ENCODE peak calls at places on chromosomes 11 and 22, in seven cellular contexts. One of them, this sample, is unnamed.
A peak's percentile ranks its signal among the peaks of the same experiment; 100 is the strongest.

GRCh38 chr11:67280341-67280790 is 8.7 kb upstream of the ANKRD13D start:
- DNase-seq in cardiac muscle cell: no peak
- DNase-seq in Peyer's patch: no peak
- DNase-seq in left lung: peak; percentile 63
- DNase-seq in stomach: no peak
- DNase-seq in IMR-90: no peak
- DNase-seq in HCT116: no peak
- DNase-seq in this sample: no peak

GRCh38 chr22:48858121-48858520 is 969.6 kb downstream of the BRD1 start:
- DNase-seq in cardiac muscle cell: no peak
- DNase-seq in Peyer's patch: peak; percentile 33
- DNase-seq in left lung: no peak
- DNase-seq in stomach: no peak
- DNase-seq in IMR-90: no peak
- DNase-seq in HCT116: no peak
- DNase-seq in this sample: no peak

GRCh38 chr11:27703453-27703852 is 3.2 kb upstream of the BDNF start:
- DNase-seq in cardiac muscle cell: no peak
- DNase-seq in Peyer's patch: no peak
- DNase-seq in left lung: no peak
- DNase-seq in stomach: no peak
- DNase-seq in IMR-90: peak; percentile 89
- DNase-seq in HCT116: no peak
- DNase-seq in this sample: peak; percentile 20

GRCh38 chr11:1668911-1669473 is 28.0 kb upstream of the KRTAP5-6 start:
- DNase-seq in cardiac muscle cell: no peak
- DNase-seq in Peyer's patch: no peak
- DNase-seq in left lung: no peak
- DNase-seq in stomach: no peak
- DNase-seq in IMR-90: no peak
- DNase-seq in HCT116: no peak
- DNase-seq in this sample: no peak

GRCh38 chr11:76219243-76219642 is 12.9 kb upstream of the WNT11 start:
- DNase-seq in cardiac muscle cell: no peak
- DNase-seq in Peyer's patch: no peak
- DNase-seq in left lung: no peak
- DNase-seq in stomach: no peak
- DNase-seq in IMR-90: no peak
- DNase-seq in HCT116: no peak
- DNase-seq in this sample: no peak

GRCh38 chr11:75208444-75208843 is 32.1 kb upstream of the TPBGL start:
- DNase-seq in cardiac muscle cell: no peak
- DNase-seq in Peyer's patch: peak; percentile 43
- DNase-seq in left lung: no peak
- DNase-seq in stomach: no peak
- DNase-seq in IMR-90: no peak
- DNase-seq in HCT116: no peak
- DNase-seq in this sample: no peak

GRCh38 chr11:78244546-78245315 is 56.0 kb downstream of the USP35 start:
- DNase-seq in cardiac muscle cell: no peak
- DNase-seq in Peyer's patch: no peak
- DNase-seq in left lung: no peak
- DNase-seq in stomach: no peak
- DNase-seq in IMR-90: no peak
- DNase-seq in HCT116: no peak
- DNase-seq in this sample: no peak

GRCh38 chr11:17479284-17480214 is 2.9 kb upstream of the ABCC8 start:
- DNase-seq in cardiac muscle cell: peak; percentile 76
- DNase-seq in Peyer's patch: no peak
- DNase-seq in left lung: no peak
- DNase-seq in stomach: peak; percentile 53
- DNase-seq in IMR-90: no peak
- DNase-seq in HCT116: peak; percentile 49
- DNase-seq in this sample: no peak

GRCh38 chr22:36465232-36466021 is 16.0 kb downstream of the TXN2 start:
- DNase-seq in cardiac muscle cell: no peak
- DNase-seq in Peyer's patch: peak; percentile 79
- DNase-seq in left lung: peak; percentile 89
- DNase-seq in stomach: peak; percentile 89
- DNase-seq in IMR-90: peak; percentile 93
- DNase-seq in HCT116: peak; percentile 86
- DNase-seq in this sample: peak; percentile 93

GRCh38 chr22:47175761-47176359 is 413.4 kb downstream of the TBC1D22A start:
- DNase-seq in cardiac muscle cell: no peak
- DNase-seq in Peyer's patch: peak; percentile 46
- DNase-seq in left lung: peak; percentile 74
- DNase-seq in stomach: no peak
- DNase-seq in IMR-90: no peak
- DNase-seq in HCT116: no peak
- DNase-seq in this sample: no peak

GRCh38 chr11:111635706-111636045 is 33.4 kb downstream of the SIK2 start:
- DNase-seq in cardiac muscle cell: no peak
- DNase-seq in Peyer's patch: no peak
- DNase-seq in left lung: no peak
- DNase-seq in stomach: no peak
- DNase-seq in IMR-90: peak; percentile 67
- DNase-seq in HCT116: no peak
- DNase-seq in this sample: no peak

GRCh38 chr22:23070418-23071162 is at the start of gene GNAZ:
- DNase-seq in cardiac muscle cell: peak; percentile 30
- DNase-seq in Peyer's patch: peak; percentile 53
- DNase-seq in left lung: peak; percentile 77
- DNase-seq in stomach: no peak
- DNase-seq in IMR-90: no peak
- DNase-seq in HCT116: no peak
- DNase-seq in this sample: no peak

GRCh38 chr11:12723410-12724297 is 49.4 kb downstream of the TEAD1 start:
- DNase-seq in cardiac muscle cell: no peak
- DNase-seq in Peyer's patch: no peak
- DNase-seq in left lung: no peak
- DNase-seq in stomach: peak; percentile 55
- DNase-seq in IMR-90: peak; percentile 45
- DNase-seq in HCT116: peak; percentile 79
- DNase-seq in this sample: peak; percentile 94

GRCh38 chr22:19942886-19943664 is 1.5 kb upstream of the TXNRD2 start:
- DNase-seq in cardiac muscle cell: peak; percentile 29
- DNase-seq in Peyer's patch: no peak
- DNase-seq in left lung: peak; percentile 45
- DNase-seq in stomach: no peak
- DNase-seq in IMR-90: peak; percentile 94
- DNase-seq in HCT116: no peak
- DNase-seq in this sample: peak; percentile 82

GRCh38 chr11:8872017-8872416 is 39.0 kb upstream of the AKIP1 start:
- DNase-seq in cardiac muscle cell: no peak
- DNase-seq in Peyer's patch: no peak
- DNase-seq in left lung: no peak
- DNase-seq in stomach: peak; percentile 28
- DNase-seq in IMR-90: no peak
- DNase-seq in HCT116: no peak
- DNase-seq in this sample: no peak

GRCh38 chr11:61844909-61845565 is 16.9 kb downstream of the FADS2 start:
- DNase-seq in cardiac muscle cell: no peak
- DNase-seq in Peyer's patch: no peak
- DNase-seq in left lung: no peak
- DNase-seq in stomach: no peak
- DNase-seq in IMR-90: no peak
- DNase-seq in HCT116: no peak
- DNase-seq in this sample: no peak

GRCh38 chr11:122852071-122852831 is 14.0 kb downstream of the CRTAM start:
- DNase-seq in cardiac muscle cell: no peak
- DNase-seq in Peyer's patch: no peak
- DNase-seq in left lung: no peak
- DNase-seq in stomach: no peak
- DNase-seq in IMR-90: peak; percentile 53
- DNase-seq in HCT116: no peak
- DNase-seq in this sample: peak; percentile 42

GRCh38 chr11:125303186-125303585 is 138.6 kb downstream of the PKNOX2 start:
- DNase-seq in cardiac muscle cell: no peak
- DNase-seq in Peyer's patch: no peak
- DNase-seq in left lung: no peak
- DNase-seq in stomach: no peak
- DNase-seq in IMR-90: no peak
- DNase-seq in HCT116: no peak
- DNase-seq in this sample: no peak

GRCh38 chr11:34317038-34317360 is 40.8 kb downstream of the ABTB2 start:
- DNase-seq in cardiac muscle cell: no peak
- DNase-seq in Peyer's patch: no peak
- DNase-seq in left lung: no peak
- DNase-seq in stomach: no peak
- DNase-seq in IMR-90: no peak
- DNase-seq in HCT116: no peak
- DNase-seq in this sample: no peak

DNA sequence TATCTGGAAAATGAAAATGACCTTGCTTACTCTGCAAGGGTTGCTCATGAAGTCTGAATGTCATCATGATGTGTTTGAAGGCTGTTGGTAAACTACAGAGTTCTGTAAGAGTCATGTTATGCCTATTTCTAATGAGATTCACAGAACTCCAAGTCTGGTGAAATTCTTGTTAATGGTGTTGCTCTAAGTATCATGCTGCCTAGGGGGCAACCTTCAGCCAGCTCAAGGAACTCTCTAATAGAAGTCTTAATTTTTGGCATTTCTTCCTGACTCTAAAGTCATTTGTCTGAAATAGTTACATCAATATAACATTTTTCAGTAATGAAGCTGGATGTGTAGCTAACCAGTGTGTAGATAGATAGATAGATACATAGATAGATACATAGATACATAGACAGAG is 302.8 kb downstream of the FAT3 start:
- DNase-seq in cardiac muscle cell: no peak
- DNase-seq in Peyer's patch: no peak
- DNase-seq in left lung: no peak
- DNase-seq in stomach: no peak
- DNase-seq in IMR-90: no peak
- DNase-seq in HCT116: no peak
- DNase-seq in this sample: peak; percentile 1
- H3K4me1 ChIP-seq in cardiac muscle cell: no peaks in the 10 kb centered on the region
- H3K4me1 ChIP-seq in Peyer's patch: no peaks in the 10 kb centered on the region
- H3K4me1 ChIP-seq in left lung: no peaks in the 10 kb centered on the region
- H3K4me1 ChIP-seq in stomach: no peaks in the 10 kb centered on the region
- H3K4me1 ChIP-seq in IMR-90: no peaks in the 10 kb centered on the region
- H3K4me1 ChIP-seq in HCT116: no peaks in the 10 kb centered on the region
- H3K4me1 ChIP-seq in this sample: no peaks in the 10 kb centered on the region

DNA sequence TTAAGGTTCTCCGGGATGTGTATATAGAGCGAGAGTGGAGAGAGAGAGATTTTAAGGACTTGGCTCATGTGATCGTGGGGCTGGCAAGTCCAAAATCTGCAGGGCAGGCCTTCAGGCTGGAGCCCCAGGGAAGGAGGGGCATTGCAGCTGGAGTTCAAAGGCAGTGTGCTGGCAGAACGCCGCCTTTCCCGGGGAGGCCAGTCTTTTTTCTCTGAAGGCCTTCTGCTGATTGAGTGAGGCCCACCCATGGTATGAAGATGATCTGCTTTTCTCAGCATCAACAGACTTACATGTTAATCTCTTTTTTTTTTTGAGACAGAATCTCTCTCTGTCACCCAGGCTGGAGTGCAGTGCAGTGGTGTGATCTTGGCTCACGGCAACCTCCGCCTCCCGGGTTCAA is 25.4 kb downstream of the FBLN1 start:
- DNase-seq in cardiac muscle cell: no peak
- DNase-seq in Peyer's patch: no peak
- DNase-seq in left lung: no peak
- DNase-seq in stomach: no peak
- DNase-seq in IMR-90: no peak
- DNase-seq in HCT116: no peak
- DNase-seq in this sample: no peak
- H3K27ac ChIP-seq in cardiac muscle cell: no peak overlapping the region
- H3K27ac ChIP-seq in Peyer's patch: peak overlapping the region; percentile 39
- H3K27ac ChIP-seq in left lung: no peak overlapping the region
- H3K27ac ChIP-seq in stomach: no peak overlapping the region
- H3K27ac ChIP-seq in IMR-90: no peak overlapping the region
- H3K27ac ChIP-seq in HCT116: no peak overlapping the region
- H3K27ac ChIP-seq in this sample: no peak overlapping the region

GRCh38 chr11:128039140-128040021 is 548.0 kb downstream of the ETS1 start:
- DNase-seq in cardiac muscle cell: no peak
- DNase-seq in Peyer's patch: peak; percentile 51
- DNase-seq in left lung: peak; percentile 82
- DNase-seq in stomach: peak; percentile 43
- DNase-seq in IMR-90: peak; percentile 82
- DNase-seq in HCT116: no peak
- DNase-seq in this sample: peak; percentile 65
- H3K4me1 ChIP-seq in cardiac muscle cell: no peaks in the 10 kb centered on the region
- H3K4me1 ChIP-seq in Peyer's patch: no peaks in the 10 kb centered on the region
- H3K4me1 ChIP-seq in left lung: peaks cover 4% of the 10 kb centered on the region
- H3K4me1 ChIP-seq in stomach: peaks cover 21% of the 10 kb centered on the region
- H3K4me1 ChIP-seq in IMR-90: peaks cover 13% of the 10 kb centered on the region
- H3K4me1 ChIP-seq in HCT116: no peaks in the 10 kb centered on the region
- H3K4me1 ChIP-seq in this sample: no peaks in the 10 kb centered on the region

GRCh38 chr11:6608726-6609501 is 3.1 kb downstream of the TAF10 start:
- DNase-seq in cardiac muscle cell: no peak
- DNase-seq in Peyer's patch: no peak
- DNase-seq in left lung: no peak
- DNase-seq in stomach: no peak
- DNase-seq in IMR-90: no peak
- DNase-seq in HCT116: no peak
- DNase-seq in this sample: no peak

GRCh38 chr11:6608011-6608410 is 4.0 kb downstream of the TAF10 start:
- DNase-seq in cardiac muscle cell: no peak
- DNase-seq in Peyer's patch: no peak
- DNase-seq in left lung: peak; percentile 37
- DNase-seq in stomach: no peak
- DNase-seq in IMR-90: no peak
- DNase-seq in HCT116: no peak
- DNase-seq in this sample: no peak

GRCh38 chr11:6609502-6610015 is 2.5 kb downstream of the TAF10 start:
- DNase-seq in cardiac muscle cell: no peak
- DNase-seq in Peyer's patch: no peak
- DNase-seq in left lung: no peak
- DNase-seq in stomach: no peak
- DNase-seq in IMR-90: no peak
- DNase-seq in HCT116: no peak
- DNase-seq in this sample: no peak

GRCh38 chr11:6606471-6607189 is 3.1 kb downstream of the ILK start:
- DNase-seq in cardiac muscle cell: peak; percentile 96
- DNase-seq in Peyer's patch: peak; percentile 84
- DNase-seq in left lung: peak; percentile 95
- DNase-seq in stomach: peak; percentile 84
- DNase-seq in IMR-90: peak; percentile 95
- DNase-seq in HCT116: peak; percentile 65
- DNase-seq in this sample: peak; percentile 74

DNA sequence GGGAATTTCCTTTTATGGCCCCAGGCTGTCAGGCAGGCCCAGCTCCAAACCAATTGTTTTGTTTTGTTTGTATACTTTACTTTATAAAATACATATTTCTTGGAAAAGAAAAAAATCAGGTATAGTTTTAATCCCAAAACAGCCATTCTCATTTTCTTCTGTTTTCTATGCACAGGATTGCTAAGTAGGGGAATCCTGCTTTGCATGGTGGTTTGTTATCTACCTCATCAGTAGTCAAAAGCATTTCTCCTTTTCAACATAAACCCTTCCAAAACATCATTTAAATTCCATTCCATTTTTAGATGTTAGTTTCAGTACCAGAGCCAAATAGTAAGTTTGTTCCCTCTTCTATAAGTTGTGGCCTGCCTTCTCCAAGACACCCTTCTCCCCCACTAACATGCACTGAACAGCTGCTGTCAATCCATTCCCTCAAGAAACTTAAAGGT is 3.6 kb downstream of the ILK start:
- DNase-seq in cardiac muscle cell: no peak
- DNase-seq in Peyer's patch: no peak
- DNase-seq in left lung: no peak
- DNase-seq in stomach: no peak
- DNase-seq in IMR-90: no peak
- DNase-seq in HCT116: no peak
- DNase-seq in this sample: no peak
- H3K27ac ChIP-seq in cardiac muscle cell: peak overlapping the region; percentile 99
- H3K27ac ChIP-seq in Peyer's patch: peak overlapping the region; percentile 91
- H3K27ac ChIP-seq in left lung: peak overlapping the region; percentile 91
- H3K27ac ChIP-seq in stomach: peak overlapping the region; percentile 21
- H3K27ac ChIP-seq in IMR-90: peak overlapping the region; percentile 95
- H3K27ac ChIP-seq in HCT116: peak overlapping the region; percentile 78
- H3K27ac ChIP-seq in this sample: no peak overlapping the region